ENCODE peak calls at places on chromosomes 5 and 9, in four cellular contexts. U, P, G and S are unnamed samples.

GRCh38 chr5:9090381-9091026 is 455.4 kb downstream of the SEMA5A start:
- DNase-seq in U (no peak), P (no peak), G (no peak), S (no peak)

GRCh38 chr9:134375011-134375390 is 48.7 kb downstream of the RXRA start:
- DNase-seq in U (no peak), P (no peak), G (no peak), S (no peak)

GRCh38 chr9:99870126-99870525 is 36.3 kb upstream of the STX17 start:
- DNase-seq in U (no peak), P (no peak), G (no peak), S (no peak)

GRCh38 chr5:138632900-138633489 is 57.8 kb upstream of the HSPA9 start:
- DNase-seq in U (peak), P (no peak), G (peak), S (peak)

GRCh38 chr5:54212331-54212730 is 98.0 kb downstream of the ARL15 start:
- DNase-seq in U (no peak), P (no peak), G (no peak), S (no peak)

GRCh38 chr5:152349683-152350526 is 55.2 kb downstream of the NMUR2 start:
- DNase-seq in U (no peak), P (no peak), G (no peak), S (peak)

GRCh38 chr9:99134893-99135341 is 30.0 kb downstream of the TGFBR1 start:
- DNase-seq in U (peak), P (no peak), G (no peak), S (no peak)

GRCh38 chr5:165157209-165157608 is 1651.8 kb downstream of the MAT2B start:
- DNase-seq in U (no peak), P (no peak), G (no peak), S (no peak)

GRCh38 chr9:70924380-70924779 is 197.0 kb downstream of the TRPM3 start:
- DNase-seq in U (no peak), P (no peak), G (no peak), S (no peak)

GRCh38 chr9:113648048-113648447 is 184.5 kb downstream of the RGS3 start:
- DNase-seq in U (no peak), P (no peak), G (peak), S (no peak)

GRCh38 chr5:90645024-90645610 is 86.5 kb downstream of the ADGRV1 start:
- DNase-seq in U (no peak), P (no peak), G (no peak), S (no peak)

GRCh38 chr5:122101636-122102285 is 23.7 kb upstream of the LOX start:
- DNase-seq in U (no peak), P (no peak), G (no peak), S (no peak)

GRCh38 chr5:92403308-92403707 is 1020.2 kb upstream of the ARRDC3 start:
- DNase-seq in U (no peak), P (no peak), G (no peak), S (no peak)

GRCh38 chr9:117546894-117547293 is 132.0 kb upstream of the ASTN2 start:
- DNase-seq in U (no peak), P (no peak), G (no peak), S (peak)

GRCh38 chr9:89853931-89854330 is 249.1 kb downstream of the GADD45G start:
- DNase-seq in U (no peak), P (no peak), G (no peak), S (no peak)

GRCh38 chr5:124404796-124405195 is 341.6 kb downstream of the ZNF608 start:
- DNase-seq in U (no peak), P (no peak), G (no peak), S (no peak)

GRCh38 chr5:142201471-142201887 is 92.9 kb downstream of the NDFIP1 start:
- DNase-seq in U (peak), P (no peak), G (no peak), S (no peak)

GRCh38 chr9:133690111-133690561 is 48.0 kb downstream of the SARDH start:
- DNase-seq in U (no peak), P (no peak), G (no peak), S (no peak)

GRCh38 chr5:97501286-97501964 is 318.4 kb upstream of the RIOK2 start:
- DNase-seq in U (no peak), P (no peak), G (no peak), S (no peak)

GRCh38 chr9:29311221-29311620 is 1737.9 kb upstream of the C9orf72 start:
- DNase-seq in U (no peak), P (no peak), G (no peak), S (no peak)

GRCh38 chr9:126389958-126390357 is 63.3 kb downstream of the MVB12B start:
- DNase-seq in U (no peak), P (peak), G (no peak), S (no peak)

GRCh38 chr5:33734541-33734940 is 157.2 kb downstream of the ADAMTS12 start:
- DNase-seq in U (no peak), P (no peak), G (no peak), S (no peak)

GRCh38 chr5:149550608-149551226 is 522 bp downstream of the CSNK1A1 start:
- DNase-seq in U (no peak), P (no peak), G (peak), S (peak)

GRCh38 chr9:21348430-21348829 is 2.3 kb downstream of the IFNA6 start:
- DNase-seq in U (no peak), P (no peak), G (no peak), S (no peak)

GRCh38 chr5:43042626-43043399 is 2.7 kb upstream of the ANXA2R start:
- DNase-seq in U (no peak), P (no peak), G (peak), S (peak)

GRCh38 chr5:132389453-132390286 is 20.2 kb downstream of the SLC22A5 start:
- DNase-seq in U (peak), P (no peak), G (peak), S (no peak)

GRCh38 chr5:132388244-132389050 is 18.9 kb downstream of the SLC22A5 start:
- DNase-seq in U (no peak), P (no peak), G (peak), S (no peak)

GRCh38 chr5:132386644-132387286 is 17.3 kb downstream of the SLC22A5 start:
- DNase-seq in U (no peak), P (peak), G (peak), S (peak)

GRCh38 chr5:132389051-132389331 is 19.5 kb downstream of the SLC22A5 start:
- DNase-seq in U (no peak), P (no peak), G (no peak), S (no peak)

GRCh38 chr5:132387649-132388117 is 18.2 kb downstream of the SLC22A5 start:
- DNase-seq in U (peak), P (no peak), G (peak), S (peak)
- TF ChIP-seq CTCF in U (no peak), P (no peak), G (no peak), S (no peak)

DNA sequence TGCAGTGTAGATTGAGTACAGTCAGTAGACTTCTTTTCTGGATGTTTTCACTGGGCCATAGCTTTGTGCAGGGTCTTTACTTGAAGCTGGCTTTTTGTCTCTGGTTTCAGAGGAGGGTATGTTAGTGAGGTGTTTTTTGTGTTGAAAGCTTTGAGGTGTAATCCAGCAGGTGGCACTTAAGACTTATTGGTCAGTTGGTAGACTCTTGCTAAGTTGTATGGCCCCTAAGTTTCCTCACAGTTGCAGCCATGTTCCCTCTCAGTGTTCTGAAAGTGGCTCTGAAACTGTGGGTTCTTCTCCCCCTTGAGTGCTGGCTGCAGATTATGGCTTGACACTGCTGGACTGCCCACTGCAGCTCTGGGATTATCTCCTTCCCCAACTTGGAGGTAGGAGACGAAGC is 55.7 kb upstream of the SLC44A1 start:
- DNase-seq in U (no peak), P (no peak), G (no peak), S (no peak)
- TF ChIP-seq CTCF in U (no peak), P (no peak), G (no peak), S (no peak)

GRCh38 chr9:127816362-127816725 is 13.7 kb downstream of the FPGS start:
- DNase-seq in U (no peak), P (no peak), G (no peak), S (no peak)

GRCh38 chr9:127816728-127817127 is 14.0 kb downstream of the FPGS start:
- DNase-seq in U (no peak), P (peak), G (no peak), S (no peak)

GRCh38 chr9:127813739-127814226 is 11.1 kb downstream of the FPGS start:
- DNase-seq in U (no peak), P (peak), G (no peak), S (no peak)

GRCh38 chr9:127814619-127815511 is 12.2 kb downstream of the FPGS start:
- DNase-seq in U (no peak), P (peak), G (no peak), S (no peak)

GRCh38 chr9:127815512-127816361 is 13.1 kb downstream of the FPGS start:
- DNase-seq in U (no peak), P (peak), G (no peak), S (no peak)
- TF ChIP-seq CTCF in U (no peak), P (no peak), G (no peak), S (no peak)

DNA sequence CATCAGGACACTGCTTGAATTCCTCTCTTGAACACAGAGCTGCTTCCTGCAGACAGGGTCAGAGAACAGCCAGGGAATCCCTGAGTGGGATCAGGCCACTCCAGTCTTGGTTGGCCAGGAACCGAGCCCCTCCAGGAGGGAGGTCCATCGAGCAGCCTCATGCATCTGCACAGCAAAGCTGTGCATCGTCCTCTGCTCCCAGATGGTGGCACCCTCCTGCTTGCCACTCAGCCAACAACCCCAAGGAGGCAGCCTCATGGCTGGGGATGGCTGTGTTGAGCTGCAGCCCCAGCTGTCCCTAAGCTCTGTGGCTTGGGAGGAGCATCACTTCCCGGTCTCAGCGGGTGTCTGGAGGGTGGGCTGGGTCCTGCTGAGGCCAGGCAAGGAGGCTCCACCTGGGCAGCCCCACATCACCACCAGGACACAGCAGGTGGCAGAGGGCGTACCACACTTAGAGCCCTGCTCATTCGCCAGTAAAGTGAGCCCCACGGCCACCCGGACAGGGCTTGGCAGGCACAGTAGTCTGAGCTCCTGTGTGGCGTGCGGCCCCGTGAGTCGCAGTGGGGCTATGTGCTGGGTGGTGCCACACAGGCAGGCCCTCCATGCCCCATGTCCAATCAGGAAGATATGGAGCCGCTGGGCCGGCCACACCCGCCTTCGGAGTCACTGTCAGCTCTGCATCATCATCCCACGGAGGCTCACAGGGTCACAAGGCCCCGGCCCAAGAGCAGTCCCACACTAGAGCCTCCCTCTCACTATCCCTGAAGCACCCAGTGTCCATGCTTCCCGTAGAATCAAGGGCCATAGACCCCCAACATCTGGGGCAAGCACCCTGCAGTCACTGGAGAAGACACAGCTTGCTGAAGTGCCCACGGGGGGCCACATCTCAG is 11.9 kb downstream of the LPCAT1 start:
- DNase-seq in U (no peak), P (peak), G (peak), S (no peak)
- TF ChIP-seq CTCF in U (peak), P (no peak), G (no peak), S (peak)